ENCODE peak calls at places on chromosomes 3 and 15, in nine cellular contexts. One of them, this sample, is unnamed.

GRCh38 chr15:65377105-65377975 is 462 bp downstream of the IGDCC3 start:
- DNase-seq in ovary: peak
- DNase-seq in AG04450: no peak
- DNase-seq in upper lobe of right lung: peak
- DNase-seq in CD8-positive, alpha-beta T cell: no peak
- DNase-seq in lung: no peak
- DNase-seq in vagina: no peak
- DNase-seq in Panc1: no peak
- DNase-seq in psoas muscle: no peak
- DNase-seq in this sample: no peak

GRCh38 chr3:78729921-78730320 is 1037.9 kb downstream of the ROBO1 start:
- DNase-seq in psoas muscle: no peak
- DNase-seq in Panc1: no peak
- DNase-seq in CD8-positive, alpha-beta T cell: no peak
- DNase-seq in vagina: no peak
- DNase-seq in lung: no peak
- DNase-seq in AG04450: no peak
- DNase-seq in upper lobe of right lung: no peak
- DNase-seq in ovary: no peak
- DNase-seq in this sample: no peak

GRCh38 chr3:189286188-189286587 is 114.4 kb downstream of the TPRG1 start:
- DNase-seq in AG04450: no peak
- DNase-seq in vagina: no peak
- DNase-seq in Panc1: no peak
- DNase-seq in CD8-positive, alpha-beta T cell: no peak
- DNase-seq in lung: no peak
- DNase-seq in ovary: no peak
- DNase-seq in psoas muscle: no peak
- DNase-seq in upper lobe of right lung: no peak
- DNase-seq in this sample: no peak

GRCh38 chr3:60708191-60708975 is 542.9 kb downstream of the FHIT start:
- DNase-seq in upper lobe of right lung: no peak
- DNase-seq in Panc1: no peak
- DNase-seq in CD8-positive, alpha-beta T cell: no peak
- DNase-seq in lung: no peak
- DNase-seq in psoas muscle: no peak
- DNase-seq in AG04450: peak
- DNase-seq in ovary: no peak
- DNase-seq in vagina: no peak
- DNase-seq in this sample: no peak

GRCh38 chr3:193780371-193780770 is 187.4 kb downstream of the OPA1 start:
- DNase-seq in lung: no peak
- DNase-seq in vagina: no peak
- DNase-seq in CD8-positive, alpha-beta T cell: no peak
- DNase-seq in AG04450: no peak
- DNase-seq in upper lobe of right lung: no peak
- DNase-seq in ovary: no peak
- DNase-seq in Panc1: no peak
- DNase-seq in psoas muscle: no peak
- DNase-seq in this sample: no peak

GRCh38 chr15:49423021-49423420 is at the start of gene FGF7:
- DNase-seq in vagina: no peak
- DNase-seq in Panc1: no peak
- DNase-seq in psoas muscle: no peak
- DNase-seq in lung: no peak
- DNase-seq in CD8-positive, alpha-beta T cell: no peak
- DNase-seq in AG04450: peak
- DNase-seq in upper lobe of right lung: no peak
- DNase-seq in ovary: peak
- DNase-seq in this sample: no peak

GRCh38 chr3:111338059-111338698 is 203.8 kb upstream of the CD96 start:
- DNase-seq in upper lobe of right lung: no peak
- DNase-seq in AG04450: peak
- DNase-seq in lung: peak
- DNase-seq in CD8-positive, alpha-beta T cell: peak
- DNase-seq in ovary: peak
- DNase-seq in Panc1: no peak
- DNase-seq in psoas muscle: no peak
- DNase-seq in vagina: no peak
- DNase-seq in this sample: peak

GRCh38 chr15:88498991-88499390 is 31.5 kb downstream of the MRPS11 start:
- DNase-seq in lung: no peak
- DNase-seq in Panc1: no peak
- DNase-seq in psoas muscle: no peak
- DNase-seq in vagina: no peak
- DNase-seq in upper lobe of right lung: no peak
- DNase-seq in CD8-positive, alpha-beta T cell: no peak
- DNase-seq in AG04450: no peak
- DNase-seq in ovary: no peak
- DNase-seq in this sample: no peak

GRCh38 chr15:101523560-101523940 is 34.0 kb upstream of the PCSK6 start:
- DNase-seq in Panc1: no peak
- DNase-seq in AG04450: no peak
- DNase-seq in ovary: no peak
- DNase-seq in psoas muscle: no peak
- DNase-seq in upper lobe of right lung: no peak
- DNase-seq in vagina: no peak
- DNase-seq in CD8-positive, alpha-beta T cell: no peak
- DNase-seq in lung: peak
- DNase-seq in this sample: peak

GRCh38 chr3:38471260-38471857 is 17.7 kb downstream of the ACVR2B start:
- DNase-seq in ovary: no peak
- DNase-seq in lung: no peak
- DNase-seq in CD8-positive, alpha-beta T cell: no peak
- DNase-seq in psoas muscle: no peak
- DNase-seq in Panc1: no peak
- DNase-seq in AG04450: no peak
- DNase-seq in upper lobe of right lung: no peak
- DNase-seq in vagina: no peak
- DNase-seq in this sample: no peak

GRCh38 chr3:181581651-181582050 is 130.1 kb upstream of the SOX2 start:
- DNase-seq in Panc1: no peak
- DNase-seq in upper lobe of right lung: no peak
- DNase-seq in vagina: no peak
- DNase-seq in CD8-positive, alpha-beta T cell: no peak
- DNase-seq in psoas muscle: no peak
- DNase-seq in ovary: no peak
- DNase-seq in AG04450: no peak
- DNase-seq in lung: no peak
- DNase-seq in this sample: no peak

DNA sequence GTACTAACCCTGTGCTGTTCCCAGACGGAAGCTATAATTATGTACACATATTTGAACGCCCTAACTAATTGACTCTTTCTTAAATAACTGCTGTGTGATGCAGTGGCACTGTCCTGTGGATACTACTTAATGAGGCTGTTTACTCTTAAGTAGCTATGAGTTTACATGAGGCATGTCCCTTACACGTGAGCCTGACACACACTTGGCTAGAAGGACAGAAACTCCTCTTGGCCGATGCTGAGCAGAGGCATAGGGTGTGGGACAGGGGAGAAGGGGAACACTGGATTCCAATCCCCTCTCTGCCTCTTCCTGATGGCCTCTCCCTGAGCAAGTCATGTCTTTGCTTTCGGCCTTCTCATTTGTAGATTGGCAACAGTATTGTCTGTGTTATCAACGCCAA is 21.9 kb downstream of the EHD4 start:
- DNase-seq in lung: no peak
- DNase-seq in AG04450: no peak
- DNase-seq in psoas muscle: no peak
- DNase-seq in CD8-positive, alpha-beta T cell: no peak
- DNase-seq in ovary: no peak
- DNase-seq in vagina: no peak
- DNase-seq in Panc1: no peak
- DNase-seq in upper lobe of right lung: no peak
- DNase-seq in this sample: no peak
- H3K27ac ChIP-seq in lung: peak
- H3K27ac ChIP-seq in AG04450: peak
- H3K27ac ChIP-seq in psoas muscle: no peak
- H3K27ac ChIP-seq in CD8-positive, alpha-beta T cell: no peak
- H3K27ac ChIP-seq in ovary: no peak
- H3K27ac ChIP-seq in vagina: peak
- H3K27ac ChIP-seq in Panc1: peak
- H3K27ac ChIP-seq in upper lobe of right lung: peak
- H3K27ac ChIP-seq in this sample: no peak

GRCh38 chr3:99753268-99753975 is 64.2 kb upstream of the CMSS1 start:
- DNase-seq in lung: no peak
- DNase-seq in upper lobe of right lung: no peak
- DNase-seq in AG04450: peak
- DNase-seq in Panc1: peak
- DNase-seq in ovary: no peak
- DNase-seq in CD8-positive, alpha-beta T cell: no peak
- DNase-seq in psoas muscle: no peak
- DNase-seq in vagina: no peak
- DNase-seq in this sample: no peak
- TF ChIP-seq CTCF in lung: peak
- TF ChIP-seq CTCF in upper lobe of right lung: peak
- TF ChIP-seq CTCF in AG04450: peak
- TF ChIP-seq CTCF in Panc1: peak
- TF ChIP-seq CTCF in ovary: peak
- TF ChIP-seq CTCF in CD8-positive, alpha-beta T cell: peak
- TF ChIP-seq CTCF in psoas muscle: peak
- TF ChIP-seq CTCF in vagina: peak
- TF ChIP-seq CTCF in this sample: peak

GRCh38 chr15:62068071-62068786 is 1.5 kb downstream of the C2CD4A start:
- DNase-seq in Panc1: no peak
- DNase-seq in psoas muscle: peak
- DNase-seq in lung: peak
- DNase-seq in AG04450: no peak
- DNase-seq in vagina: no peak
- DNase-seq in ovary: peak
- DNase-seq in CD8-positive, alpha-beta T cell: peak
- DNase-seq in upper lobe of right lung: peak
- DNase-seq in this sample: no peak

GRCh38 chr15:62067448-62068044 is 769 bp downstream of the C2CD4A start:
- DNase-seq in CD8-positive, alpha-beta T cell: peak
- DNase-seq in vagina: no peak
- DNase-seq in AG04450: no peak
- DNase-seq in Panc1: no peak
- DNase-seq in lung: no peak
- DNase-seq in psoas muscle: peak
- DNase-seq in upper lobe of right lung: peak
- DNase-seq in ovary: peak
- DNase-seq in this sample: peak

GRCh38 chr15:62068787-62069170 is 2.0 kb downstream of the C2CD4A start:
- DNase-seq in psoas muscle: no peak
- DNase-seq in upper lobe of right lung: no peak
- DNase-seq in Panc1: no peak
- DNase-seq in AG04450: no peak
- DNase-seq in CD8-positive, alpha-beta T cell: no peak
- DNase-seq in lung: no peak
- DNase-seq in ovary: no peak
- DNase-seq in vagina: no peak
- DNase-seq in this sample: no peak

GRCh38 chr15:62069551-62069950 is 2.8 kb downstream of the C2CD4A start:
- DNase-seq in lung: no peak
- DNase-seq in ovary: no peak
- DNase-seq in psoas muscle: no peak
- DNase-seq in vagina: no peak
- DNase-seq in Panc1: no peak
- DNase-seq in AG04450: no peak
- DNase-seq in upper lobe of right lung: no peak
- DNase-seq in CD8-positive, alpha-beta T cell: no peak
- DNase-seq in this sample: no peak

DNA sequence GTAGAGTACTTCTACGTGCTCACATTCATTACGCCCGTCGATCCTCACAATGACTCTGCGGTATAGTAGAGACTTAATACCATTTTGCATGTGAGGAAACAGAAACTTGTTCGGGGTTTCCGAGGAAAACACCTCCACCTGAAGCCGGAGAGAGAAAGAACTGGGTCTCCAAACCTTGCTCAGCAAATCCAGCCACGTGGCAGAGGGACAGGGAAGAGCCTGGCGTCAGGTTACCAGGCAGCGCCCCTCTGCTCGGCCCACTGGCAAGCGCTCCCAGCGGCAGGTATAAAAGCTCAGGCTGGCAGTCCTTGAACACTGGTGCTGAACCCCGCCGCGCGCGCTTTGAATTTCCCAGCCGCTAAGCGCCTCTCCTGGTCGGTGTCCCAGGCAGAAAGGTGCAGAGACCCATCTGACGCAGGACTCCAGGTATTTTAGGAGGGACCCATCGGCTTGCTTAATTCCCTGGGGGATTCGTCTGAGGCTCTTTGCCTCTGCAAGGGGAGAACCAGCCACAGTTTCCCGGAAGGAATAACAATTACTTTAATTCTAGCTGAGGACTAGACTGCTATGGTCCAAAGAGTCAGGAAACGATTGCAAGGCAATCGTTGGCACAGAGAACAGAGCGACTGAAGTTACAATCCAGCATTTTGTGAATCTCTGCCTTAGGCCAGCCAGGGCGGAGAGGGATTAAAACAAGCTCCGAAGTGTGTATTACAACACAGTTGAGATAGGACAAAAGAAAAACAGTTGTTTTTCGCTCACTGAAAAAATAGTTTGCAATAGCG is at the start of gene C2CD4A:
- DNase-seq in lung: peak
- DNase-seq in Panc1: no peak
- DNase-seq in CD8-positive, alpha-beta T cell: peak
- DNase-seq in upper lobe of right lung: peak
- DNase-seq in psoas muscle: peak
- DNase-seq in vagina: no peak
- DNase-seq in AG04450: no peak
- DNase-seq in ovary: peak
- DNase-seq in this sample: peak
- H3K4me3 ChIP-seq in lung: peak
- H3K4me3 ChIP-seq in Panc1: peak
- H3K4me3 ChIP-seq in CD8-positive, alpha-beta T cell: peak
- H3K4me3 ChIP-seq in upper lobe of right lung: peak
- H3K4me3 ChIP-seq in psoas muscle: peak
- H3K4me3 ChIP-seq in vagina: peak
- H3K4me3 ChIP-seq in AG04450: peak
- H3K4me3 ChIP-seq in ovary: peak
- H3K4me3 ChIP-seq in this sample: peak

DNA sequence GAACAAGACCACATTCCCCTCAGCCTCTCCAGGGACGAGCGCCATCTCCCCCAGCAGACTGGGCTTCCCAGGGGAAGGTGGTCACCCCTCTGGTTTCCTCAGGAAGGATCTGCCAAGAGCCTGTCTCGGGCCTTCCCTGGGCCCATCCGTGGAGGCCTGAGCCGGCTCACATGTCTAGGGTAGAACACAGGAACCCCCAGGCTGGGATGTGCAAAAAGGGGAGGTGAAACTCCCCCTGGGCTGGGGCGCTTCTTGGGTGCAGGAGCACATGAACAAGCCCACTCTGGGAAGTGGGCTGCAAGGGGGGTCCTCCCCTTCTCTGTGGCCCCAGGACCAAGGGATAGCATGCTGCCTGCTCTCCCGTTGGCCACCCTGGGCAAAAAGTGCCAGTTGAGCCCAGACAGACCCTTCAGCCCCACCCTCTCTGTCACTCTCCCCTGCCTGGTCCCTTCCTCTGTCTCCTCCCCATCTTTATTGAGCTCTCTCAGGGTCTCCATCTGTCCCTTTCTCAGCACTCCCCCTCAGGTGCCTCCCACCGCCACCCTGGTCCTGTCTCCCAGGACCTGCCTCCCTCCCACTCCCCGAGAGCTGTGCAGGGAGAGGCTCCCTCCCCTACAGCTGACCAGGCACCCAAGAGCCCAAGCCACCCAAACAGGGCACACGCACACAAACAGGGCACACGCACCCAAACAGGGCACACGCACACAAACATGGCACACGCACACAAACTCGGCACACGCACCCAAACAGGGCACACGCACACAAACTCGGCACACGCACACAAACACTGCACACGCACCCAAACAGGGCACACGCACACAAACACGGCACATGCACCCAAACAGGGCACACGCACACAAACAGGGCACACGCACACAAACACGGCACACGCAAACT is 864 bp downstream of the SEMA3G start:
- DNase-seq in AG04450: no peak
- DNase-seq in CD8-positive, alpha-beta T cell: no peak
- DNase-seq in ovary: no peak
- DNase-seq in upper lobe of right lung: peak
- DNase-seq in Panc1: no peak
- DNase-seq in lung: no peak
- DNase-seq in psoas muscle: no peak
- DNase-seq in vagina: no peak
- DNase-seq in this sample: no peak
- H3K27ac ChIP-seq in AG04450: no peak
- H3K27ac ChIP-seq in CD8-positive, alpha-beta T cell: no peak
- H3K27ac ChIP-seq in ovary: no peak
- H3K27ac ChIP-seq in upper lobe of right lung: no peak
- H3K27ac ChIP-seq in Panc1: no peak
- H3K27ac ChIP-seq in lung: no peak
- H3K27ac ChIP-seq in psoas muscle: peak
- H3K27ac ChIP-seq in vagina: no peak
- H3K27ac ChIP-seq in this sample: no peak

This sample was measured in dorsolateral prefrontal cortex.